ENCODE peak calls at places on chromosomes 2 and 18, in four cellular contexts. V, R, E and O are unnamed samples.

GRCh38 chr2:195899226-195899625 is 169.4 kb downstream of the DNAH7 start:
- DNase-seq in V (no peak), R (no peak), E (no peak), O (no peak)

GRCh38 chr2:83991992-83992391 is 467.1 kb downstream of the SUCLG1 start:
- DNase-seq in V (peak; percentile 1), R (no peak), E (no peak), O (no peak)

GRCh38 chr18:13916559-13916958 is 1.2 kb upstream of the MC2R start:
- DNase-seq in V (no peak), R (no peak), E (no peak), O (no peak)

GRCh38 chr18:37967261-37967660 is 401.7 kb upstream of the CELF4 start:
- DNase-seq in V (no peak), R (no peak), E (no peak), O (no peak)

GRCh38 chr2:30509716-30510115 is 62.7 kb downstream of the LCLAT1 start:
- DNase-seq in V (no peak), R (no peak), E (no peak), O (no peak)

GRCh38 chr2:38578832-38579231 is 23.9 kb downstream of the HNRNPLL start:
- DNase-seq in V (no peak), R (no peak), E (no peak), O (no peak)

GRCh38 chr18:44625367-44625766 is 55.3 kb upstream of the SETBP1 start:
- DNase-seq in V (no peak), R (no peak), E (no peak), O (no peak)

GRCh38 chr2:235577404-235578330 is 83.8 kb downstream of the AGAP1 start:
- DNase-seq in V (no peak), R (no peak), E (peak; percentile 85), O (no peak)

GRCh38 chr2:148957023-148957422 is 81.5 kb upstream of the LYPD6B start:
- DNase-seq in V (no peak), R (no peak), E (no peak), O (no peak)

GRCh38 chr2:3447789-3448317 is 68.4 kb downstream of the TRAPPC12 start:
- DNase-seq in V (no peak), R (peak; percentile 71), E (no peak), O (no peak)

GRCh38 chr18:79554945-79555645 is 124.5 kb upstream of the CTDP1 start:
- DNase-seq in V (no peak), R (no peak), E (no peak), O (no peak)

GRCh38 chr2:84808279-84808678 is 72.6 kb downstream of the TRABD2A start:
- DNase-seq in V (no peak), R (no peak), E (no peak), O (no peak)

GRCh38 chr2:121529439-121530209 is 1.1 kb upstream of the RNU4ATAC start:
- DNase-seq in V (no peak), R (no peak), E (peak; percentile 73), O (peak; percentile 88)

GRCh38 chr2:159562248-159562647 is 54.1 kb downstream of the BAZ2B start:
- DNase-seq in V (no peak), R (no peak), E (no peak), O (no peak)

GRCh38 chr18:32371384-32371783 is 99.3 kb downstream of the GAREM1 start:
- DNase-seq in V (no peak), R (no peak), E (no peak), O (no peak)
- H3K27ac ChIP-seq in V (peak overlapping the region; percentile 65), R (no peak overlapping the region), E (peak overlapping the region; percentile 88), O (no peak overlapping the region)

DNA sequence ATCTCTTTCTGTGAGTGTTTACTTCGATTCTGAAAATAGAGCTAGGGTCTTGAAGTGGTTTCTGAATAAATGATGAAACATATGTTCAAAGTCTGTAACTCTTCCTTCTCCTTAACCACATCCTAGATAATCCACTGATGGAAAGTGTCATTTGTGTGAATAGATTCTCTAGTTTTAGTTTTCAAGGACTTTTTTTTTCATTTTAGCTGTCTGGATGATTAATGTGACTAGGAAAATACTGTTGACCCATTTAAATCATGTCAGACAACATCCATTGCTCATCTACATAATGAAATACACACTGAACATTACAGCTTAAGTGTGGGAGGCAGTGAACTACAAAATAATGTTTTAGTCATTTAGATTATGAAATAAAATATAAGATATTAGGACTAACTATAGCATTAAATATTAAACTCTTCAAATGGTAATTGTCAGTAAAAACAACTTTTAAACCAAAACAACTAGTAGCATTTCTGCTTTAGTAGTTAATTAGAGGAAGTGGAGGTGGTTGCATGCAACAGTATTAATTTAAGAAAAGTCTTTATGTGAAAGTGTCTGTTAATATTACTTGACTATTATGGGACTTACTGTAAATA is 39.1 kb upstream of the DLX1 start:
- DNase-seq in V (no peak), R (no peak), E (no peak), O (no peak)
- H3K4me2 ChIP-seq in V (no peak overlapping the region), R (no peak overlapping the region), E (no peak overlapping the region), O (no peak overlapping the region)

DNA sequence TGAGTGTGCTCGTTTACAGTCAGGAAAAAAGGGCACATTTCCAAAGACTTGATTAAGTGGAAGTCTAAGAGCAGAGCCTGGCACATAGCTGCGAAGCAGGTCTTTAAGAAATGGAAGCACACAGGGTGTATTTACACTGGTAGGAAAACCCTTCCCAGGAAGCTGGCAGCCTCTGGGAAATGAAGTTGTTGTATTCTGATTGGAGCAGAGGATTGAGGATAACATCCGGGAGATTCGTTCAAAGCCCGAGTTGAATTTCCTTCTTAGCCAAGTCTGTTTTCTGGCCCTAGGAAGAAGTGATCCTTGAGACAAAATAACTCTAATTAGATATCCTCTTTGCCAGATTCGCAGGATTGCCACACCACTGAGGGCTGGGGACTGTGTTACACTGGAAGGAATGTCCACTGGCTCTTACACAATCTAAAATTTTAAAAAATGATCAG is 75.9 kb downstream of the ITGB1BP1 start:
- DNase-seq in V (no peak), R (peak; percentile 75), E (no peak), O (no peak)
- TF ChIP-seq POLR2AphosphoS5 in V (no peak), R (no peak), E (no peak), O (no peak)

GRCh38 chr2:6960659-6961058 is 43.4 kb downstream of the RNF144A start:
- DNase-seq in V (no peak), R (peak; percentile 78), E (no peak), O (no peak)
- H3K27ac ChIP-seq in V (no peak overlapping the region), R (no peak overlapping the region), E (no peak overlapping the region), O (no peak overlapping the region)

DNA sequence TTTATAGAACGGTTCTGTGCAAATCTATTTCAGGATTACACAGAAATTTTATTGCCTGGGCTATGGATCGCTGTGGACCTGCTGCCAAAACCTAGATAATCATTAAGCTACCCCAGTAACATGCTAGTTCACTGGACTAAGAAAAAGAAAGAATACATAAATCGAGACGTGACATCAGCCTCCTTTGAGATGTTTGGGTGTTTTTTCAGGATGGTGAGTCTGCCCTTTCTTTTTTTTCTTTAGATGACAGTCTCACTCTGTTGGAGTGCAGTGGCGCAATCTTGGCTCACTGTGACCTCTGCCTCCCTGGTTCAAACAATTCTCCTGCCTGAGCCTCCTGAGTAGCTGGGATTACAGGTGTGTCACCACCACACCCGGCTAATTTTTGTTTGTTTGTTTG is 52.0 kb downstream of the FHOD3 start:
- DNase-seq in V (no peak), R (no peak), E (no peak), O (no peak)
- H3K4me2 ChIP-seq in V (no peak overlapping the region), R (no peak overlapping the region), E (no peak overlapping the region), O (no peak overlapping the region)